ENCODE peak calls at places on chromosome 22, in five cellular contexts. L, G, A, X and C are unnamed samples.

GRCh38 chr22:41030891-41031290 is 61.5 kb upstream of the EP300 start:
- DNase-seq in L (no peak), A (no peak), G (no peak), X (no peak), C (no peak)

GRCh38 chr22:36763576-36763975 is 12.3 kb downstream of the IFT27 start:
- DNase-seq in L (no peak), G (no peak), A (no peak), X (no peak), C (no peak)

GRCh38 chr22:45572444-45572843 is 69.8 kb downstream of the FBLN1 start:
- DNase-seq in A (no peak), G (no peak), X (no peak), L (no peak), C (no peak)

GRCh38 chr22:23285734-23286133 is 105.4 kb downstream of the BCR start:
- DNase-seq in X (no peak), G (no peak), L (no peak), A (peak; percentile 64), C (no peak)

GRCh38 chr22:25054943-25055511 is 102.5 kb downstream of the KIAA1671 start:
- DNase-seq in G (no peak), L (no peak), A (no peak), X (peak; percentile 22), C (no peak)

GRCh38 chr22:48444320-48445112 is 1383.2 kb downstream of the BRD1 start:
- DNase-seq in L (no peak), A (no peak), G (peak; percentile 44), X (no peak), C (peak; percentile 25)

GRCh38 chr22:19065298-19065859 is 56.8 kb downstream of the DGCR2 start:
- DNase-seq in X (no peak), G (no peak), L (no peak), A (no peak), C (no peak)

GRCh38 chr22:45008853-45009751 is 703 bp downstream of the PHF21B start:
- DNase-seq in G (no peak), L (peak; percentile 14), A (no peak), X (no peak), C (no peak)

GRCh38 chr22:19844423-19845368 is 10.0 kb downstream of the GNB1L start:
- DNase-seq in G (no peak), X (peak; percentile 77), A (no peak), L (no peak), C (peak; percentile 24)

GRCh38 chr22:47034076-47034808 is 271.8 kb downstream of the TBC1D22A start:
- DNase-seq in L (no peak), G (no peak), X (no peak), A (no peak), C (no peak)

GRCh38 chr22:25485626-25486545 is 78.6 kb upstream of the GRK3 start:
- DNase-seq in A (no peak), X (no peak), L (no peak), G (peak; percentile 47), C (peak; percentile 34)

GRCh38 chr22:32880906-32881596 is 79.5 kb downstream of the TIMP3 start:
- DNase-seq in X (peak; percentile 4), A (peak; percentile 79), L (no peak), G (no peak), C (peak; percentile 23)

GRCh38 chr22:32378703-32379272 is 21.1 kb downstream of the RFPL3 start:
- DNase-seq in L (peak; percentile 25), X (peak; percentile 62), A (peak; percentile 74), G (no peak), C (peak; percentile 44)

GRCh38 chr22:26259510-26259909 is 90.2 kb downstream of the SEZ6L start:
- DNase-seq in A (no peak), L (no peak), G (no peak), X (peak; percentile 14), C (peak; percentile 59)

GRCh38 chr22:36238348-36239149 is 778 bp downstream of the APOL2 start:
- DNase-seq in G (no peak), A (peak; percentile 48), L (no peak), X (peak; percentile 53), C (peak; percentile 16)

GRCh38 chr22:17998913-17999312 is 25.4 kb downstream of the MICAL3 start:
- DNase-seq in L (no peak), X (no peak), G (no peak), A (no peak), C (no peak)

GRCh38 chr22:17172172-17172833 is 13.2 kb upstream of the HDHD5 start:
- DNase-seq in G (no peak), L (no peak), X (no peak), A (no peak), C (no peak)

GRCh38 chr22:22737590-22737989 is 93.2 kb downstream of the GGTLC2 start:
- DNase-seq in X (no peak), A (no peak), L (no peak), G (no peak), C (no peak)

GRCh38 chr22:30712094-30712493 is 17.4 kb downstream of the OSBP2 start:
- DNase-seq in L (no peak), X (no peak), G (no peak), A (no peak), C (no peak)

GRCh38 chr22:19879248-19879575 is 24.5 kb upstream of the GNB1L start:
- DNase-seq in A (no peak), G (no peak), X (no peak), L (no peak), C (no peak)

GRCh38 chr22:32130464-32130863 is 28.6 kb downstream of the C22orf42 start:
- DNase-seq in L (no peak), A (no peak), G (no peak), X (no peak), C (no peak)

GRCh38 chr22:17303840-17304779 is 65.2 kb upstream of the CECR2 start:
- DNase-seq in L (no peak), A (peak; percentile 5), G (peak; percentile 77), X (no peak), C (peak; percentile 17)

GRCh38 chr22:32050678-32051515 is 7.8 kb downstream of the SLC5A1 start:
- DNase-seq in A (peak; percentile 9), L (peak; percentile 40), X (no peak), G (peak; percentile 63), C (peak; percentile 93)

GRCh38 chr22:45608763-45609180 is 62.9 kb upstream of the ATXN10 start:
- DNase-seq in G (no peak), A (no peak), X (no peak), L (no peak), C (peak; percentile 76)

GRCh38 chr22:31139866-31140716 is at the start of gene PLA2G3:
- DNase-seq in G (no peak), L (no peak), A (peak; percentile 69), X (peak; percentile 27), C (no peak)

GRCh38 chr22:32042924-32043323 is at the start of gene SLC5A1:
- DNase-seq in X (no peak), L (no peak), G (no peak), A (no peak), C (no peak)

GRCh38 chr22:22840778-22841177 is 46.8 kb upstream of the IGLL5 start:
- DNase-seq in G (no peak), X (no peak), L (no peak), A (no peak), C (no peak)

GRCh38 chr22:35819421-35819820 is 101.7 kb downstream of the APOL5 start:
- DNase-seq in A (no peak), G (no peak), L (no peak), X (no peak), C (no peak)

GRCh38 chr22:23166841-23167610 is 13.3 kb upstream of the BCR start:
- DNase-seq in A (no peak), X (no peak), L (no peak), G (no peak), C (no peak)

GRCh38 chr22:45308624-45309421 is 911 bp upstream of the FAM118A start:
- DNase-seq in L (no peak), G (no peak), A (no peak), X (no peak), C (peak; percentile 56)

GRCh38 chr22:40116496-40117200 is 61.1 kb upstream of the TNRC6B start:
- DNase-seq in G (no peak), L (no peak), A (no peak), X (no peak), C (no peak)

GRCh38 chr22:47204002-47204979 is 441.8 kb downstream of the TBC1D22A start:
- DNase-seq in L (no peak), G (no peak), A (no peak), X (no peak), C (no peak)

GRCh38 chr22:33076368-33076767 is 18.2 kb upstream of the SYN3 start:
- DNase-seq in A (no peak), X (no peak), L (no peak), G (no peak), C (peak; percentile 16)

DNA sequence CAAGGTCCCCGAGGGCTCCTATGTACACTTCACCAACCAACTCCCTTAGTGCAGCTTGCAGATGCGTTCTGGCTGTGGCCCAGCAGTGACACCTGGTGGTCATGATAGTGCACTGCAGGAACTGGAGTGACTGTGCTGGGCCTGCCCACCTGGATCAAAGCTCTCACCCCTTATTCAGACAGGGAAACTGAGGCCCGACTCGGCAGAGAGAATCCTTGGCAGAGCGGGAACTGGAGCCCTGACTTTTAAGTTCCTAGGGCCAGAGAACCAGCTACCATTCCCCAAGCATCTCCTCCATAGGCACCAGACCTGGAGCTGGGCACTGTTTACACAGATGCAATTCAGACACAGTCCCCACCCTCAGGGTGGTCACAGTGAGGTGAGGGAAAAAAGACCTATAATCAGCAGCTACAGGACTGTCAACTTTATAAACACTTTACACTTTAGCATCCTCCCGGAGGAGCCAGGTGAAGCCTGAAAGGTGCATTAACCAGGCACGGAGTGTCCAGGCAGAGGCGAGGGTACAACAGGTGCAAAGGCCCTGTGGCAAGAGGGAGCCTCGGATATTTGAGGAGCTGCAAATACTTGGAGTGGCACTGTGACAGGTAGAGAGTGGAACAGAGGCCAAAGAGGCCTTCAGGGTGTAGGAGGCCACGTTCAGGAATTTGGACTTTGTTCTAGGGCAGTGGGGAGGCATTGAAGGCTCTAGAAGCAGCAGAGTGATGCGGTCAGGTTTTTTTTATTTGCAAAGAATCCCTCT is 22.0 kb downstream of the RHBDD3 start:
- DNase-seq in L (peak; percentile 60), X (peak; percentile 58), A (peak; percentile 72), G (no peak), C (peak; percentile 78)
- TF ChIP-seq MYC in L (no peak), X (no peak), A (no peak), G (no peak), C (no peak)

GRCh38 chr22:21646608-21647590 is 4.8 kb downstream of the SDF2L1 start:
- DNase-seq in A (peak; percentile 91), G (peak; percentile 52), X (peak; percentile 76), L (peak; percentile 72), C (peak; percentile 82)
- TF ChIP-seq POLR2A in A (no peak), G (no peak), X (no peak), L (no peak), C (no peak)

GRCh38 chr22:43142881-43143562 is at the start of gene MCAT:
- DNase-seq in L (peak; percentile 65), A (peak; percentile 84), G (peak; percentile 28), X (peak; percentile 76), C (peak; percentile 89)
- TF ChIP-seq MYC in L (peak; percentile 29), A (peak; percentile 71), G (peak; percentile 89), X (no peak), C (peak; percentile 59)

GRCh38 chr22:50577987-50578775 is at the start of gene CPT1B:
- DNase-seq in G (no peak), L (no peak), X (no peak), A (peak; percentile 28), C (no peak)
- TF ChIP-seq POLR2A in G (no peak), L (no peak), X (no peak), A (no peak), C (no peak)